ENCODE peak calls at places on chromosomes 1 and 21, in eight cellular contexts. S, H, X, O, E, J, V and I are unnamed samples.

GRCh38 chr21:45110873-45111624 is 36.7 kb downstream of the ADARB1 start:
- ATAC-seq in S (no peak), H (peak), X (peak), O (no peak), E (no peak), J (peak), V (no peak), I (no peak)

GRCh38 chr21:35020902-35021301 is 28.2 kb downstream of the RUNX1 start:
- ATAC-seq in S (no peak), H (no peak), X (no peak), O (no peak), E (no peak), J (no peak), V (no peak), I (no peak)

GRCh38 chr21:17578162-17578561 is 34.5 kb downstream of the BTG3 start:
- ATAC-seq in S (no peak), H (no peak), X (no peak), O (no peak), E (no peak), J (peak), V (no peak), I (no peak)

GRCh38 chr1:20028726-20029125 is 41.3 kb upstream of the PLA2G5 start:
- ATAC-seq in S (no peak), H (no peak), X (no peak), O (no peak), E (no peak), J (no peak), V (no peak), I (no peak)

GRCh38 chr1:152111515-152111968 is 3.7 kb downstream of the TCHH start:
- ATAC-seq in S (no peak), H (no peak), X (no peak), O (peak), E (peak), J (peak), V (no peak), I (no peak)

GRCh38 chr1:159492575-159493323 is 43.1 kb downstream of the OR10J5 start:
- ATAC-seq in S (no peak), H (no peak), X (no peak), O (peak), E (no peak), J (no peak), V (no peak), I (no peak)

GRCh38 chr1:230922620-230923019 is 54.3 kb upstream of the C1orf198 start:
- ATAC-seq in S (no peak), H (no peak), X (peak), O (no peak), E (no peak), J (no peak), V (peak), I (no peak)

GRCh38 chr1:114892194-114892918 is 37.7 kb downstream of the SYCP1 start:
- ATAC-seq in S (no peak), H (no peak), X (no peak), O (no peak), E (no peak), J (no peak), V (no peak), I (no peak)

GRCh38 chr1:16980473-16981268 is at the start of gene MFAP2:
- ATAC-seq in S (no peak), H (no peak), X (no peak), O (no peak), E (no peak), J (peak), V (peak), I (peak)

GRCh38 chr1:8025671-8026144 is 401 bp downstream of the ERRFI1 start:
- ATAC-seq in S (no peak), H (no peak), X (peak), O (no peak), E (no peak), J (peak), V (no peak), I (no peak)

GRCh38 chr1:109691762-109692161 is 4.1 kb downstream of the GSTM1 start:
- ATAC-seq in S (no peak), H (no peak), X (no peak), O (no peak), E (no peak), J (no peak), V (no peak), I (peak)

GRCh38 chr1:109687641-109688499 is at the start of gene GSTM1:
- ATAC-seq in S (no peak), H (no peak), X (no peak), O (no peak), E (no peak), J (peak), V (no peak), I (peak)

GRCh38 chr1:109689844-109690405 is 2.3 kb downstream of the GSTM1 start:
- ATAC-seq in S (no peak), H (no peak), X (no peak), O (no peak), E (no peak), J (no peak), V (no peak), I (no peak)
- H3K4me3 ChIP-seq in S (no peak), H (no peak), X (no peak), O (no peak), E (no peak), J (no peak), V (no peak), I (no peak)

GRCh38 chr21:41169701-41170100 is 1.7 kb downstream of the BACE2 start:
- ATAC-seq in S (no peak), H (no peak), X (no peak), O (no peak), E (no peak), J (no peak), V (no peak), I (no peak)
- H3K4me3 ChIP-seq in S (peak), H (no peak), X (no peak), O (no peak), E (no peak), J (no peak), V (no peak), I (peak)

GRCh38 chr21:42115136-42115683 is 44.1 kb downstream of the UMODL1 start:
- ATAC-seq in S (no peak), H (no peak), X (no peak), O (no peak), E (no peak), J (no peak), V (no peak), I (no peak)

GRCh38 chr21:42118121-42118795 is 47.1 kb downstream of the UMODL1 start:
- ATAC-seq in S (no peak), H (no peak), X (no peak), O (no peak), E (no peak), J (no peak), V (no peak), I (no peak)

GRCh38 chr21:42114646-42115045 is 43.5 kb downstream of the UMODL1 start:
- ATAC-seq in S (no peak), H (no peak), X (no peak), O (no peak), E (no peak), J (no peak), V (no peak), I (no peak)

GRCh38 chr21:42118901-42119300 is 47.8 kb downstream of the UMODL1 start:
- ATAC-seq in S (no peak), H (no peak), X (no peak), O (no peak), E (no peak), J (no peak), V (no peak), I (no peak)

DNA sequence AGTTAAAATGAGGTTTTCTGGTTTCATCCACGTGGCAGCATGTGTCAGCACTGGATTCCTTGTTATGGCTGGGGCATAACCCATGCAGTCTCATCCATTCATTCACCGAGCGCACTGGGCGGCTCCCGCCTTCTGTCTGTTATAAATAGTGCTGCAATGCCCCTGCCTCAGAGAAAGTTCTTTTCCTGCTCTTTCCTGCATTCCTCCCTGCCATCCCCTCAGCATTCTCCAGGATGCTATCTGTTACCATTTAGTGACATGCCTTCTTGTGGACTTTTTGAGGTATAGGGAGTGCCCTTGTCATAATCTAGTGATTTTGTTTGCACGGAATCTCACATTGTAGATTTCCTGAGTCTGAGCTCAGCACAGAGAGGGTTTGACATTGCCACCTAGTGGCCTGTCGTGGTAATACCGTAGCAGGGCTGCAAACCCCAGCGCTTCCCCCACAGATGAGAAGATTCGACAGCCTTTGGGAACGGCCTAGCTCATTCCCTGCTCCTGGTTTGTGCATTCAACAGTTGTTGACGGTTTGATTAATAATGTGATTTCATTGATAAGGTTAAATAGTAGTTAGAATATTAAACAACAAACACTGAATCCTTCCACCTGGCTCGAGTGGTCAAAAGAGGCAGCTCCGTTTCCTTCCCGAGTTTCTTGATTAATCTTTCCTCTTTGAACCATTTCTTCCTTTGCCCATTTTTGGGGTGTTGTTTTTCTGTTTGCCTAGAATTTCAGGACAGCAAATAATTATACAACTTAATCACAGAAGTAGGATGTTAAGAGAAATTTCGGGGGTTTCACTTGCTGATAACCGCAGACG is 46.3 kb downstream of the UMODL1 start:
- ATAC-seq in S (peak), H (peak), X (peak), O (peak), E (peak), J (peak), V (peak), I (peak)
- H3K4me3 ChIP-seq in S (no peak), H (no peak), X (no peak), O (no peak), E (peak), J (no peak), V (peak), I (no peak)

GRCh38 chr1:203147376-203147775 is 19.9 kb downstream of the ADORA1 start:
- ATAC-seq in S (no peak), H (no peak), X (no peak), O (no peak), E (no peak), J (no peak), V (no peak), I (no peak)
- H3K4me3 ChIP-seq in S (no peak), H (no peak), X (no peak), O (no peak), E (no peak), J (no peak), V (no peak), I (no peak)

GRCh38 chr1:155086182-155086741 is 7.6 kb downstream of the EFNA3 start:
- ATAC-seq in S (no peak), H (peak), X (peak), O (peak), E (peak), J (peak), V (peak), I (no peak)
- H3K4me3 ChIP-seq in S (no peak), H (no peak), X (peak), O (peak), E (no peak), J (no peak), V (peak), I (no peak)

GRCh38 chr1:109250454-109251276 is 1.3 kb downstream of the CELSR2 start:
- ATAC-seq in S (no peak), H (no peak), X (no peak), O (no peak), E (no peak), J (no peak), V (no peak), I (no peak)
- H3K4me3 ChIP-seq in S (peak), H (no peak), X (peak), O (no peak), E (no peak), J (no peak), V (peak), I (peak)

DNA sequence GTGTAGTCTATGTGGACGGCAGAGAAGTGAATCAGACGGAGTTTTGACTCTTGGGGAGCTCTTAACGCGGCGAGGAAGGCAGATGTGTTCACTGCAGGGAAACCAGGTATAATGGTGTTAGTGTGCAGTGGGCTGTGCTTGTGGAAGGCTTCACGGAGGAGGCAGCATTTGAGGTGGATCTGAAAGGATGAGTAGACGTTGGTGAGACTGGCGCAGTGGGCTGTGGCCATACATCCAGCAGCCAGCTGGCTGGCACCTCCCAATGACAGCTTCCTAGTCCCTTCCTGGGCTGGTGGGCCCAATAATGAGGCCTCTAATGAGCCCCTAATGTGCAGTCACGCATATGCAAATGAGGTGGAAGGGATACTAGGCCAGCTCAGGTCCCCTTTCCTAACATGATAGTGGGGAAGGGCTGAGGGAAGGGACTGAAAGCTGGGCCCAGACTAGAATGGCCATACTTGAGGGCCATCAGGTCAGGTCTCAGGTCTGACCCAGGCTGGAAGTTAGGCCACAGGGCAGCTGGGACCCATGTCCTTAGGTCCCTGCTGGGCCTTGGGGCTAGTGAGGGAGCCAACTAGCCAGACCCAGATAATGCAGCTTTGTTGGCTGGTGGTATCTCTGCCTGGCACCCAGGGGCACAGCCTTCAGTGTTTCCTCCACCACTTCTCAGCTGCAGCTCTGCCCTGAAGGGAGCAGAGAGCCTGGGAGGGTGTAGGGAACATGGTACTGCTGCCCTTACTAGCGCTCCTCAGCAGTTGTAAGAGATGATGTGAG is 3.8 kb downstream of the MAP7D1 start:
- ATAC-seq in S (no peak), H (no peak), X (no peak), O (no peak), E (no peak), J (no peak), V (no peak), I (no peak)
- H3K4me3 ChIP-seq in S (no peak), H (no peak), X (no peak), O (no peak), E (peak), J (no peak), V (no peak), I (no peak)

DNA sequence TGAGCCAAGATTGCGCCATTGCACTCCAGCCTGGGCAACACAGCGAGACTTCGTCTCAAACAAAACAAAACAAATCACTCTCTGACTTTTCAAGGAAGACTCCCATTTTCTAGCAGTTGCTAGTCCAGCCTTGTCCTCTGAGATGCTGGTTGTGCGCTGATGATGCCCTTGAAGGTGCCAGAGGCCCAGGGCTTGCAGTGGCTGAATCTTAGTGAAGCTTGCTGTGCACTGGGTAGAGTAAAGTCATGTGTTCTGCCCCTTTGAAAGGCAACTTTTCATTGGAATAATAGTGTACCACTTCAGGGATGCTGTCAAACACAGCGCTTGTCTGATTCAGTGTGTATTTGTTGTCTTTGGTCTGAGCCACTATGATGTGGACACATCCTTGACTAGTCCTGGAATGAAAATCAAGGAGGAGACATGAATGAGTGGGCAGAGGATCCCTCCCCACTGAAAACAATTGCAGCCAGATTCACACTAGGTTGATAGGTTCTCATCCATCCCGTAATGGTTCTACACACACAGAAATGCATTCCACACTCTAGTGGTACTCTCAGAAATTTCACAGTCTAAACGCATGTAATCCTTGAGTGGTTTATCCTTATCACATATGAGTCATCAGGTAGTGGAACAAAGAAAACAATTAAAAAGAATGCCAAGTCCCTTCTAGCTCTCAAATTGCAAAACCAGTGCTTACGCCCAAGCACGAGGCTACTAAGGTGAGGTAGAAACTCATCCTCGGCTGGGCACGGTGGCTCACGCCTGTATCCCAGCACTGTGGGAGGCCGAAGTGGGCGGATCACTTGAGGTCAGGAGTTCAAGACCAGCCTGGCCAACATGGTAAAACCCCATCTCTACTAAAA is 17.8 kb upstream of the TDRD10 start:
- ATAC-seq in S (peak), H (peak), X (no peak), O (peak), E (no peak), J (peak), V (peak), I (no peak)
- H3K4me3 ChIP-seq in S (no peak), H (no peak), X (no peak), O (no peak), E (no peak), J (no peak), V (no peak), I (no peak)

GRCh38 chr1:54940027-54940426 is 40.4 kb upstream of the TMEM61 start:
- ATAC-seq in S (no peak), H (no peak), X (no peak), O (no peak), E (no peak), J (peak), V (no peak), I (no peak)

GRCh38 chr1:54945393-54945936 is 35.0 kb upstream of the TMEM61 start:
- ATAC-seq in S (no peak), H (peak), X (peak), O (peak), E (no peak), J (peak), V (peak), I (no peak)

GRCh38 chr1:54947540-54947939 is 32.9 kb upstream of the TMEM61 start:
- ATAC-seq in S (no peak), H (no peak), X (no peak), O (no peak), E (no peak), J (no peak), V (no peak), I (no peak)

GRCh38 chr1:54942976-54943375 is 37.5 kb upstream of the TMEM61 start:
- ATAC-seq in S (no peak), H (no peak), X (no peak), O (no peak), E (no peak), J (no peak), V (no peak), I (no peak)

GRCh38 chr1:54944610-54945392 is 35.6 kb upstream of the TMEM61 start:
- ATAC-seq in S (peak), H (peak), X (peak), O (peak), E (no peak), J (peak), V (peak), I (peak)
- H3K4me3 ChIP-seq in S (peak), H (no peak), X (no peak), O (no peak), E (no peak), J (no peak), V (peak), I (no peak)